ENCODE peak calls at places on chromosomes 7 and 10, in five cellular contexts. One of them, this sample, is unnamed. For H4K20me1, the result is how much of the 10 kb centered on the place peaks cover.

GRCh38 chr7:127995157-127995865 is 35.9 kb downstream of the LRRC4 start:
- DNase-seq in SK-N-SH: no peak
- DNase-seq in fibroblast of lung: peak
- DNase-seq in IMR-90: peak
- DNase-seq in neural progenitor cell: no peak
- DNase-seq in this sample: no peak

GRCh38 chr10:34655286-34656170 is 159.6 kb downstream of the PARD3 start:
- DNase-seq in SK-N-SH: peak
- DNase-seq in fibroblast of lung: peak
- DNase-seq in IMR-90: peak
- DNase-seq in neural progenitor cell: peak
- DNase-seq in this sample: peak

GRCh38 chr7:44307301-44307900 is 18.0 kb downstream of the CAMK2B start:
- DNase-seq in SK-N-SH: peak
- DNase-seq in fibroblast of lung: peak
- DNase-seq in IMR-90: peak
- DNase-seq in neural progenitor cell: peak
- DNase-seq in this sample: peak

GRCh38 chr10:69446650-69447151 is 4.6 kb upstream of the TSPAN15 start:
- DNase-seq in SK-N-SH: no peak
- DNase-seq in fibroblast of lung: peak
- DNase-seq in IMR-90: peak
- DNase-seq in neural progenitor cell: no peak
- DNase-seq in this sample: no peak

GRCh38 chr10:26357203-26357602 is 80.9 kb upstream of the APBB1IP start:
- DNase-seq in SK-N-SH: no peak
- DNase-seq in fibroblast of lung: no peak
- DNase-seq in IMR-90: no peak
- DNase-seq in neural progenitor cell: no peak
- DNase-seq in this sample: no peak

GRCh38 chr10:7085147-7085912 is 325.5 kb downstream of the SFMBT2 start:
- DNase-seq in SK-N-SH: no peak
- DNase-seq in fibroblast of lung: peak
- DNase-seq in IMR-90: peak
- DNase-seq in neural progenitor cell: no peak
- DNase-seq in this sample: no peak

GRCh38 chr10:125720002-125720382 is 483 bp downstream of the EDRF1 start:
- DNase-seq in SK-N-SH: no peak
- DNase-seq in fibroblast of lung: peak
- DNase-seq in IMR-90: peak
- DNase-seq in neural progenitor cell: no peak
- DNase-seq in this sample: no peak

GRCh38 chr7:153190452-153190851 is 430.9 kb downstream of the ACTR3B start:
- DNase-seq in SK-N-SH: peak
- DNase-seq in fibroblast of lung: no peak
- DNase-seq in IMR-90: no peak
- DNase-seq in neural progenitor cell: peak
- DNase-seq in this sample: peak

GRCh38 chr7:55277916-55278315 is 87.2 kb upstream of the LANCL2 start:
- DNase-seq in SK-N-SH: no peak
- DNase-seq in fibroblast of lung: no peak
- DNase-seq in IMR-90: no peak
- DNase-seq in neural progenitor cell: no peak
- DNase-seq in this sample: no peak

GRCh38 chr7:22357311-22358175 is 589 bp upstream of the RAPGEF5 start:
- DNase-seq in SK-N-SH: no peak
- DNase-seq in fibroblast of lung: peak
- DNase-seq in IMR-90: peak
- DNase-seq in neural progenitor cell: peak
- DNase-seq in this sample: no peak

GRCh38 chr7:2030475-2031456 is 202.0 kb downstream of the MAD1L1 start:
- DNase-seq in SK-N-SH: peak
- DNase-seq in fibroblast of lung: no peak
- DNase-seq in IMR-90: no peak
- DNase-seq in neural progenitor cell: no peak
- DNase-seq in this sample: peak

GRCh38 chr7:2029936-2030335 is 202.8 kb downstream of the MAD1L1 start:
- DNase-seq in SK-N-SH: peak
- DNase-seq in fibroblast of lung: no peak
- DNase-seq in IMR-90: no peak
- DNase-seq in neural progenitor cell: no peak
- DNase-seq in this sample: no peak

GRCh38 chr7:2032030-2032875 is 200.5 kb downstream of the MAD1L1 start:
- DNase-seq in SK-N-SH: peak
- DNase-seq in fibroblast of lung: peak
- DNase-seq in IMR-90: peak
- DNase-seq in neural progenitor cell: no peak
- DNase-seq in this sample: peak

GRCh38 chr7:2032876-2033407 is 199.8 kb downstream of the MAD1L1 start:
- DNase-seq in SK-N-SH: peak
- DNase-seq in fibroblast of lung: no peak
- DNase-seq in IMR-90: no peak
- DNase-seq in neural progenitor cell: no peak
- DNase-seq in this sample: no peak

DNA sequence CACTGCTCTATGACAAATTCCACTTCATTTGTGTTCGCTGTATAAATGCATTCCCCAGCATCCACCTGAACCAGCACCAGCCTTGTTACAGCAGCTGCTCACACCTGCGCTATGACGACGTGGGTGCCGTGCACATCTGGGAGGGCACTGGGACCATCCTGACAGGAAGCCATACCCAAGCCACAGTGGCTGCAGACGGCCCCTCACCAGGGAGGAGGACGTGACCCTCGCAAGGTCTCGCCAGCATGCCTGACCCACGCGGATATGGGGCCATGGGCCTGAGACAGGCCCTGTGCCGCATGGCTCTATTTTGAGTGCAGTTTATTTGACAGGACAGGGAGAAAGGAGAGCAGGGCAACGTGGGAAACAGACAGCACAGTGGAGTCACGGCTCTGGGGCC is 201.2 kb downstream of the MAD1L1 start:
- DNase-seq in SK-N-SH: peak
- DNase-seq in fibroblast of lung: no peak
- DNase-seq in IMR-90: no peak
- DNase-seq in neural progenitor cell: no peak
- DNase-seq in this sample: peak
- H4K20me1 ChIP-seq in SK-N-SH: under half
- H4K20me1 ChIP-seq in fibroblast of lung: under half
- H4K20me1 ChIP-seq in IMR-90: under half
- H4K20me1 ChIP-seq in neural progenitor cell: under half
- H4K20me1 ChIP-seq in this sample: under half

GRCh38 chr7:1555813-1556540 is at the start of gene TMEM184A:
- DNase-seq in SK-N-SH: peak
- DNase-seq in fibroblast of lung: no peak
- DNase-seq in IMR-90: no peak
- DNase-seq in neural progenitor cell: peak
- DNase-seq in this sample: peak
- TF ChIP-seq CTCF in SK-N-SH: peak
- TF ChIP-seq CTCF in fibroblast of lung: peak
- TF ChIP-seq CTCF in IMR-90: peak
- TF ChIP-seq CTCF in neural progenitor cell: peak
- TF ChIP-seq CTCF in this sample: peak

GRCh38 chr7:362416-363096 is 72.6 kb downstream of the FOXL3 start:
- DNase-seq in SK-N-SH: no peak
- DNase-seq in fibroblast of lung: no peak
- DNase-seq in IMR-90: peak
- DNase-seq in neural progenitor cell: no peak
- DNase-seq in this sample: peak
- H3K4me3 ChIP-seq in SK-N-SH: no peak
- H3K4me3 ChIP-seq in fibroblast of lung: peak
- H3K4me3 ChIP-seq in IMR-90: peak
- H3K4me3 ChIP-seq in neural progenitor cell: no peak
- H3K4me3 ChIP-seq in this sample: no peak

GRCh38 chr7:99129536-99129935 is 14.4 kb downstream of the SMURF1 start:
- DNase-seq in SK-N-SH: no peak
- DNase-seq in fibroblast of lung: no peak
- DNase-seq in IMR-90: no peak
- DNase-seq in neural progenitor cell: no peak
- DNase-seq in this sample: no peak

GRCh38 chr7:99129001-99129400 is 14.9 kb downstream of the SMURF1 start:
- DNase-seq in SK-N-SH: no peak
- DNase-seq in fibroblast of lung: no peak
- DNase-seq in IMR-90: no peak
- DNase-seq in neural progenitor cell: no peak
- DNase-seq in this sample: no peak

GRCh38 chr7:99132922-99133321 is 11.0 kb downstream of the SMURF1 start:
- DNase-seq in SK-N-SH: no peak
- DNase-seq in fibroblast of lung: peak
- DNase-seq in IMR-90: peak
- DNase-seq in neural progenitor cell: no peak
- DNase-seq in this sample: no peak

GRCh38 chr7:99133766-99134564 is 9.9 kb downstream of the SMURF1 start:
- DNase-seq in SK-N-SH: no peak
- DNase-seq in fibroblast of lung: no peak
- DNase-seq in IMR-90: no peak
- DNase-seq in neural progenitor cell: no peak
- DNase-seq in this sample: no peak

DNA sequence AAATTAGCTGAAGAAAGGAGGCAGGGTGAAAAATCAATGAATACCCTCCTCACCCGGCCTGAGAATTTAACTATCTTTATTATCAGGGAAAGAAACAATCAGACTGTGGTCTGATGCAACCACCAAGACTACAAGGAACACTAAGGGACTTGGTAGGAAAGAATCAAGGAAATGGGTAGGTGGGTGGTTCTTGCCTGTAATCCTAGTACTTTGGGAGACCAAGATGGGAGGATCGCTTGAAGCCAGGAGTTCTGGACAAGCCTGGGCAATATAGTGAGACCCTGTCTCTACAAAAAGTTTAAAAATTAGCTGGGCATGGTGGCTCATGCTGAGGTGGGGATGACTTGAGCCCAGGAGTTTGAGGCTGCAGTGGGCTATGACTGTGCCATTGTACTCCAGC is 12.6 kb downstream of the SMURF1 start:
- DNase-seq in SK-N-SH: no peak
- DNase-seq in fibroblast of lung: no peak
- DNase-seq in IMR-90: no peak
- DNase-seq in neural progenitor cell: no peak
- DNase-seq in this sample: no peak
- H4K20me1 ChIP-seq in SK-N-SH: half or more
- H4K20me1 ChIP-seq in fibroblast of lung: under half
- H4K20me1 ChIP-seq in IMR-90: half or more
- H4K20me1 ChIP-seq in neural progenitor cell: half or more
- H4K20me1 ChIP-seq in this sample: half or more

DNA sequence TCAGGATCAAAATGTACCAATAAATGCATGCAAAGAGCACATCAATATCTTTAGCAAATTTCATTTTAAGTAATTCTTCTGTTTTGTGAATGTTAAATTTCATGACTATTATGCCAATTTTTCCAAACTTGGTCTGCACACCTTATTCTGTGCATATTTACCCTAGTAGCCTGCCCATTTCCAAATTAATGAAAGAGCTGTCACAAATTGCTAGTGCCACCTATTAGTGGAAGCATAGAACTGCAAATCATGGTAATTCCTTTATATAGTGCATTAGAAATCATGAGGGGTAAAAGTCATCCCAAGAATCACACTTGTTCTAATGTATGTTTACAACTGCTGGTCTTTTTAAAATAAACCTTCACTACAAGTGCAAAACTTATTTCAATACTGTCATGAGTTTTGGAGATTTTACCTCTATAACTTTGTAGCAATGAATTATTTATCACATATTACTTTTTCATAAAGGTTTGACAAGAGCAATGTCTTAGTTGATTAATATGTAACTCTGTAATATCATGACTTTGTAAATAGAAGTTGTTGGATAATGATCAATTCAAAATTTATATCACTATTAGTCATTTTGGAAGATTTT is 5.7 kb downstream of the SEMA3A start:
- DNase-seq in SK-N-SH: peak
- DNase-seq in fibroblast of lung: no peak
- DNase-seq in IMR-90: peak
- DNase-seq in neural progenitor cell: no peak
- DNase-seq in this sample: no peak
- TF ChIP-seq CTCF in SK-N-SH: peak
- TF ChIP-seq CTCF in fibroblast of lung: peak
- TF ChIP-seq CTCF in IMR-90: peak
- TF ChIP-seq CTCF in neural progenitor cell: peak
- TF ChIP-seq CTCF in this sample: peak

DNA sequence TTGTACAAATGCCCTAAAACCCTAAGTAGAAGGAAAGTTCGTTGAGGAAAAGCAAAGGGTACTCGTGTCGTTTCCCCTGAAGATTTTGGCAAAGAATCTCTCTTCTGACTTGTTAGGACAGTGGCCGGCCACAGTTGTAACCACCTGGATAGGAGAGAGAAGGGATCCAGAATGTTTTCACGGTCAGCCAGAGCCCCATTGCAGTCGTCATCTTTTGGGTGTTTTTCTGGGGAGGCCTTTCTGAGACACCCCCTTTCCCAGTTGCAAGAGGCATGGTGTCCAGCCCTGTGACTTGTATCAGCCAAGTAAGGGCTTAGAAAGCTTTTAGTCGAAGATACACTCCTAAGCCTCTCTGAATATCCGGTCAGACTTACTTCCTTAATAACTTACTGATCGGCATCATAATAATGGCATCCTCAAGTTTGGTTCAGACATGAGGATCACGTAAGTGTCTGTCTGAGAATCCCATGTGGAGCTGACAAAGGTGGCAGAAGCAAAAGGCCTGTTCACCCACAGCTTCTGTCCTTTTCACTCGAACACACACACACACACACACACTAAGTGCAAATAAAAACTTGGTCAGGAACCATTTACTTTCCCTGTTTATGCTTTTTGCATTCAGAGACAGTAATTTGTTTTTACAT is 435.7 kb upstream of the GALNT17 start:
- DNase-seq in SK-N-SH: peak
- DNase-seq in fibroblast of lung: peak
- DNase-seq in IMR-90: peak
- DNase-seq in neural progenitor cell: peak
- DNase-seq in this sample: peak
- H3K4me3 ChIP-seq in SK-N-SH: peak
- H3K4me3 ChIP-seq in fibroblast of lung: peak
- H3K4me3 ChIP-seq in IMR-90: peak
- H3K4me3 ChIP-seq in neural progenitor cell: peak
- H3K4me3 ChIP-seq in this sample: peak

DNA sequence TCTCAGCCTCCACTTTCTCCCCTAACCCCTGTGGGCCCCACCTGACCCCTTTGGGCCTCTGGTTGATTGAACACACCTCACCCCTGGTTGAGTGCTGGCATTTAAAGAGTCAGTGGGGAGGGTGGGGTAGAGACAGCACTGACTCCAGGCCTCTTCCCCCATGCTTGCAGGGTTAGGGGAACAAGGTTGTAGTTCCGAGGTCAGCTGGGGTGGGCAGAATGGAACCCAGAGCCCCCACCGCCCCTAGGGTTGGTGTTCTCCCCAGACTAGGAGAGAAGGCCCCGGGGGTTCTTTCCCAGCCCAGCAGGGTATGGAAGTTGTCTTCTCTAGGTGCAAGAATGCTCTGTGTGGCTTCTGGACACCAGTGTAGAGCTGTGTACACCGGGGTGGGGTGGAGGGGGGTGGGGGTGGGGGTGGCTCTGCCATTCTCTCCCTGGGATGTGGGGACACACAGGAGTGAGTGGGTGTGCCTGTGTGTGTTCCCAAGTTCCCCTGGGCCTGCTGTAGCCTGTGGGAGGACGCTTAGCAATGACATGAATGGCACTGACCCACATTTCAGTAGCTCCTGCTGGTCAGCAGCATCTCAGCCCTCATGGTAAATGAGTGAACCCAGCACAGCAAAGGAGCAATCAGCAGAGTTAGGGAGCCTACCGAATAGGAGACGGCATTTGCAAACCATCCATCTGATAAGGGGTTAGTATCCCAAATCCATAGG is 33.6 kb downstream of the PRF1 start:
- DNase-seq in SK-N-SH: no peak
- DNase-seq in fibroblast of lung: no peak
- DNase-seq in IMR-90: no peak
- DNase-seq in neural progenitor cell: no peak
- DNase-seq in this sample: no peak
- H4K20me1 ChIP-seq in SK-N-SH: under half
- H4K20me1 ChIP-seq in fibroblast of lung: under half
- H4K20me1 ChIP-seq in IMR-90: under half
- H4K20me1 ChIP-seq in neural progenitor cell: under half
- H4K20me1 ChIP-seq in this sample: under half

GRCh38 chr7:18276380-18276779 is 219.2 kb upstream of the HDAC9 start:
- DNase-seq in SK-N-SH: no peak
- DNase-seq in fibroblast of lung: no peak
- DNase-seq in IMR-90: no peak
- DNase-seq in neural progenitor cell: no peak
- DNase-seq in this sample: no peak
- TF ChIP-seq CTCF in SK-N-SH: no peak
- TF ChIP-seq CTCF in fibroblast of lung: no peak
- TF ChIP-seq CTCF in IMR-90: no peak
- TF ChIP-seq CTCF in neural progenitor cell: no peak
- TF ChIP-seq CTCF in this sample: no peak

This sample was measured in DND-41.